ENCODE peak calls at places on chromosome 11, in six cellular contexts. G is neural progenitor cell, R is tibial artery, A is PC-9, P is cardiac fibroblast, O is Peyer's patch. Z is an unnamed sample.

GRCh38 chr11:73310076-73310475 is 2.0 kb downstream of the ARHGEF17 start:
- DNase-seq in O (no peak), P (no peak), A (no peak), G (no peak), R (no peak), Z (no peak)

GRCh38 chr11:124762624-124763155 is 600 bp upstream of the ESAM start:
- DNase-seq in R (peak), P (no peak), O (no peak), A (no peak), G (peak), Z (no peak)

GRCh38 chr11:47186076-47186936 is at the start of gene PACSIN3:
- DNase-seq in P (peak), A (no peak), R (peak), G (peak), O (peak), Z (peak)

GRCh38 chr11:71370895-71371673 is 77.1 kb downstream of the DHCR7 start:
- DNase-seq in G (peak), A (no peak), O (no peak), P (no peak), R (no peak), Z (no peak)

GRCh38 chr11:118545533-118545932 is 14.5 kb downstream of the TMEM25 start:
- DNase-seq in A (no peak), P (no peak), G (no peak), R (peak), O (peak), Z (no peak)

GRCh38 chr11:10155793-10156490 is 138.1 kb downstream of the SBF2 start:
- DNase-seq in O (no peak), R (no peak), G (no peak), P (no peak), A (no peak), Z (peak)

GRCh38 chr11:131912127-131912526 is 541.7 kb downstream of the NTM start:
- DNase-seq in A (no peak), O (no peak), G (no peak), P (no peak), R (no peak), Z (no peak)

GRCh38 chr11:15852179-15852578 is 504.2 kb downstream of the SOX6 start:
- DNase-seq in R (no peak), P (peak), G (no peak), A (no peak), O (peak), Z (peak)

GRCh38 chr11:22512457-22512856 is 113.2 kb downstream of the FANCF start:
- DNase-seq in P (no peak), A (no peak), R (no peak), O (no peak), G (no peak), Z (no peak)

GRCh38 chr11:59641156-59641555 is 25.6 kb upstream of the OSBP start:
- DNase-seq in O (no peak), R (no peak), G (no peak), A (no peak), P (no peak), Z (no peak)

GRCh38 chr11:5275369-5276110 is 5.8 kb upstream of the HBE1 start:
- DNase-seq in G (no peak), A (no peak), O (no peak), P (no peak), R (no peak), Z (no peak)

GRCh38 chr11:17036666-17037658 is 22.7 kb upstream of the PLEKHA7 start:
- DNase-seq in P (no peak), O (no peak), R (no peak), A (no peak), G (peak), Z (no peak)

GRCh38 chr11:84963240-84963639 is 663.9 kb downstream of the DLG2 start:
- DNase-seq in G (no peak), R (no peak), A (no peak), P (peak), O (no peak), Z (no peak)

GRCh38 chr11:94175545-94175944 is 46.9 kb downstream of the PANX1 start:
- DNase-seq in R (no peak), G (no peak), P (peak), O (no peak), A (no peak), Z (peak)

GRCh38 chr11:16946477-16947282 is 67.5 kb downstream of the PLEKHA7 start:
- DNase-seq in P (no peak), G (peak), O (no peak), R (no peak), A (no peak), Z (no peak)

GRCh38 chr11:46249103-46249942 is 28.1 kb upstream of the CREB3L1 start:
- DNase-seq in A (peak), R (no peak), G (no peak), P (peak), O (no peak), Z (peak)

GRCh38 chr11:19398772-19399542 is 158.2 kb upstream of the E2F8 start:
- DNase-seq in G (no peak), A (peak), O (no peak), P (peak), R (no peak), Z (peak)

GRCh38 chr11:118343248-118343647 is 743 bp upstream of the CD3D start:
- DNase-seq in P (no peak), G (no peak), O (no peak), A (no peak), R (no peak), Z (no peak)

GRCh38 chr11:44684886-44685285 is 41.9 kb upstream of the TSPAN18 start:
- DNase-seq in A (no peak), O (no peak), R (no peak), P (no peak), G (peak), Z (no peak)

GRCh38 chr11:34620820-34621792 is at the start of gene EHF:
- DNase-seq in P (peak), G (no peak), A (peak), R (no peak), O (no peak), Z (no peak)

GRCh38 chr11:34621876-34622275 is 983 bp downstream of the EHF start:
- DNase-seq in P (peak), R (no peak), A (peak), G (no peak), O (no peak), Z (no peak)

GRCh38 chr11:34625576-34625975 is 4.7 kb downstream of the EHF start:
- DNase-seq in P (no peak), O (no peak), A (peak), G (no peak), R (no peak), Z (no peak)

GRCh38 chr11:34624069-34624468 is 3.2 kb downstream of the EHF start:
- DNase-seq in R (no peak), A (peak), O (peak), P (no peak), G (no peak), Z (no peak)

GRCh38 chr11:34623463-34623862 is 2.6 kb downstream of the EHF start:
- DNase-seq in R (no peak), O (no peak), G (no peak), P (no peak), A (peak), Z (no peak)
- H3K4me3 ChIP-seq in R (no peak), O (no peak), G (no peak), P (no peak), A (peak), Z (no peak)

GRCh38 chr11:68016904-68017817 is 7.0 kb downstream of the ALDH3B1 start:
- DNase-seq in R (no peak), P (no peak), G (no peak), A (peak), O (no peak), Z (no peak)

GRCh38 chr11:68017858-68018729 is 8.0 kb downstream of the ALDH3B1 start:
- DNase-seq in P (no peak), G (no peak), R (no peak), O (no peak), A (no peak), Z (no peak)

GRCh38 chr11:68014966-68015447 is 4.9 kb downstream of the ALDH3B1 start:
- DNase-seq in O (no peak), G (no peak), P (no peak), R (no peak), A (no peak), Z (no peak)

GRCh38 chr11:68015467-68015866 is 5.3 kb downstream of the ALDH3B1 start:
- DNase-seq in A (no peak), R (no peak), G (no peak), O (no peak), P (no peak), Z (no peak)

GRCh38 chr11:68016161-68016903 is 6.2 kb downstream of the ALDH3B1 start:
- DNase-seq in G (no peak), R (no peak), A (no peak), P (no peak), O (no peak), Z (no peak)
- H3K4me3 ChIP-seq in G (no peak), R (no peak), A (no peak), P (no peak), O (no peak), Z (no peak)

GRCh38 chr11:116194156-116194904 is 578.5 kb downstream of the BUD13 start:
- DNase-seq in P (no peak), G (no peak), O (no peak), A (no peak), R (no peak), Z (no peak)
- H3K4me3 ChIP-seq in P (no peak), G (peak), O (no peak), A (no peak), R (peak), Z (no peak)

DNA sequence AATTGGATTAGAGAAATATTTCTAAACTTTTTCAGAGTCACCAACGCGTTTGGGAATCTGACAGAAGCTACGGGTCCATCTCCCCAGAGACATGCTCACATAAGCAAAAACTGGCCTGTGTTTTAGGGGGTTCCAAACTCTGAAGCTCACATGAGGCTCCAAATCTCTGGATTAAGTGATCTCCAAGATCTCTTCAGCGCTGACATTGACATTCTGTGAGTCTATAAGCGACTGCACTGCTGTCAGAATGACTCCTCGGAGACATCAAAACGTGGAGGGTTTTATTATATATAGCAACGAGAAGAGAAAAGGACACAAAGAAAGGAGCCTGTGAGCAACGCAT is 642 bp upstream of the SIK2 start:
- DNase-seq in P (no peak), G (no peak), O (no peak), A (no peak), R (no peak), Z (no peak)
- H3K4me3 ChIP-seq in P (peak), G (peak), O (peak), A (peak), R (peak), Z (peak)

GRCh38 chr11:7485854-7486425 is 634 bp downstream of the OLFML1 start:
- DNase-seq in G (no peak), A (no peak), O (no peak), P (no peak), R (no peak), Z (no peak)

GRCh38 chr11:7485136-7485853 is at the start of gene OLFML1:
- DNase-seq in O (no peak), A (no peak), P (no peak), G (no peak), R (no peak), Z (no peak)

GRCh38 chr11:7486731-7487130 is 1.4 kb downstream of the OLFML1 start:
- DNase-seq in R (no peak), O (no peak), G (no peak), P (no peak), A (no peak), Z (no peak)

GRCh38 chr11:7488681-7489080 is 3.4 kb downstream of the OLFML1 start:
- DNase-seq in O (no peak), G (no peak), A (no peak), R (no peak), P (no peak), Z (no peak)

GRCh38 chr11:7487360-7487759 is 2.1 kb downstream of the OLFML1 start:
- DNase-seq in G (no peak), O (no peak), R (no peak), P (no peak), A (no peak), Z (no peak)
- H3K4me3 ChIP-seq in G (no peak), O (no peak), R (no peak), P (no peak), A (no peak), Z (no peak)

GRCh38 chr11:69820441-69820840 is 1.2 kb upstream of the FGF3 start:
- DNase-seq in P (no peak), G (no peak), R (no peak), A (no peak), O (no peak), Z (no peak)

GRCh38 chr11:69817265-69818236 is 1.7 kb downstream of the FGF3 start:
- DNase-seq in P (peak), O (no peak), R (no peak), G (peak), A (no peak), Z (no peak)

GRCh38 chr11:69819541-69820070 is 390 bp upstream of the FGF3 start:
- DNase-seq in A (no peak), G (peak), R (no peak), P (peak), O (no peak), Z (no peak)

GRCh38 chr11:69818243-69819108 is 740 bp downstream of the FGF3 start:
- DNase-seq in G (peak), A (no peak), P (peak), R (no peak), O (no peak), Z (no peak)

GRCh38 chr11:69819109-69819490 is at the start of gene FGF3:
- DNase-seq in R (no peak), O (no peak), P (no peak), A (no peak), G (no peak), Z (no peak)
- H3K4me3 ChIP-seq in R (no peak), O (no peak), P (no peak), A (peak), G (peak), Z (no peak)

DNA sequence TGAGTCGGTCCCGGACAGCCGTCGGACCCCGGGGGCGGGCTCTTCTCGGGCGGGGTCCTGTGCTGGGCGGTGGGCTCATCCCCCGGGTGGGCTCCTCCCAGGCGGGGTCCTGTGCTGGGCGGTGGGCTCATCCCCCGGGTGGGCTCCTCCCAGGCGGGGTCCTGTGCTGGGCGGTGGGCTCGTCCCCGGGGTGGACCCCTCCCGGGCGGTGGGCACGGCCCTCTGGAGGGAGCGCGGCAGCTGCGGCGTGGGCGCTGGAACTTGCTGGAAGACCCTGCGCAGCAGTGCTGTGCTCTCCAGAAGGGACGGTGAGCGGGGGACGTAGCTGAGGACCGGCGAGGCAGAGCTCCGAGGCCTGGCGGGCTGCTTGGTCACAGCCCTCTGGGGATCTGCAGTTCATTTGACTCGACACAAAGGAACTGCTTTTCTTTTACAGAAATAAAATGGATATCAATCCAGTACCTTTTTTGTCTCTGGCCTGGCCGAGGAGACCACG is 602 bp downstream of the JAM3 start:
- DNase-seq in R (no peak), G (peak), P (peak), A (no peak), O (peak), Z (peak)
- H3K4me3 ChIP-seq in R (peak), G (peak), P (peak), A (no peak), O (peak), Z (peak)

DNA sequence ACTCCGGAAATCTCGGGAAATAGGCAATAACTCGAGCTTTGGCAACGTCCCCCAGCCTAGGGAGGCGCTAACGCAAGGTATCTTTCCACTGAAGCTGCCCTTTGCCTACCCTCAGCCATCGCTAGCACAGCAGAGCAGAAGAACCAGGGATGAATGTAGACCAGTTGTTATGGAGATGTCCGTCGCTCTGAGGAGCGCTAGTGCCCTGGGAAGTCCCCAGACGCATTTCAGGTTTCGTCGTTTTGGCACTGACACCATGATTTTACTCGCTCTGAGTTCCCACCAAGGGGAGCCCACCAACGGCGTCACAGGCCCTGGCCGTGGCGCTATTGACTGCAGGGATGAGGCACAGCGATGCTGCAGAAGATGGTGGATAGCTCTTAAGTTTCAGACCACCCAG is 22.7 kb upstream of the BDNF start:
- DNase-seq in R (no peak), P (no peak), G (peak), O (no peak), A (no peak), Z (no peak)
- H3K4me3 ChIP-seq in R (peak), P (peak), G (peak), O (no peak), A (no peak), Z (peak)

DNA sequence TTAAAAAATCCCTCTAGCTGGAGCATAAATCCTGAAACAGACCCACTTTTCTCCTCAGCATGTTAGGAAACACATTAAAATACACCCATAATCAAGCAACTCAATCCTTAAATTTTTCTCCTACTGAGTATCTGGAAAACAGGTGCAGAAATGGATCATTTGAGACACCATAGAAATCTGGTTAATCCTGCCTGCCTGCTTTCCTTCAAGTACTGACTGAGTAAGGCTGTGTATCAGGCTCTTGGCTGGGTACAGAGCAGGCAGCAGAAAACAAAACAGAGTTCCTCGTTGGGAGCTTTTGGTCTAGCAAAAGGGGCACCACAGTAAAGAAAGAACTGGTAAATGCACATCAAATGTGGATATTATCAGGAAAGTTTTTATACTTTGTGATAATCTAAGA is 1.9 kb downstream of the KCNQ1OT1 start:
- DNase-seq in O (peak), A (no peak), G (no peak), R (no peak), P (peak), Z (no peak)
- H3K4me3 ChIP-seq in O (no peak), A (peak), G (no peak), R (peak), P (peak), Z (peak)

GRCh38 chr11:70142171-70142875 is 60.8 kb upstream of the FADD start:
- DNase-seq in P (no peak), R (no peak), A (no peak), G (peak), O (no peak), Z (no peak)
- H3K4me3 ChIP-seq in P (no peak), R (no peak), A (no peak), G (peak), O (no peak), Z (no peak)